ENCODE peak calls at places on chromosomes 6 and 20, in four cellular contexts. R is cardiac muscle cell, V is aorta, T is neuronal stem cell. N is an unnamed sample.

GRCh38 chr6:25027221-25027916 is 91.6 kb upstream of the RIPOR2 start:
- DNase-seq in R (no peak), V (no peak), T (no peak), N (no peak)

GRCh38 chr6:89242574-89243330 is 25.6 kb upstream of the GABRR1 start:
- DNase-seq in R (peak), V (no peak), T (no peak), N (peak)

GRCh38 chr6:31878222-31878621 is 575 bp downstream of the SLC44A4 start:
- DNase-seq in R (no peak), V (no peak), T (no peak), N (no peak)

GRCh38 chr6:170111141-170111664 is 179.7 kb downstream of the DLL1 start:
- DNase-seq in R (no peak), V (peak), T (no peak), N (no peak)

GRCh38 chr20:47295921-47296426 is 60.5 kb downstream of the ZMYND8 start:
- DNase-seq in R (peak), V (peak), T (no peak), N (peak)

GRCh38 chr6:111361648-111362047 is 121.4 kb downstream of the REV3L start:
- DNase-seq in R (peak), V (no peak), T (peak), N (peak)

GRCh38 chr6:32109114-32109764 is at the start of gene TNXB:
- DNase-seq in R (no peak), V (peak), T (no peak), N (no peak)

GRCh38 chr6:134318396-134319281 is 727 bp upstream of the SGK1 start:
- DNase-seq in R (no peak), V (no peak), T (no peak), N (no peak)

GRCh38 chr20:50181344-50181743 is 9.3 kb upstream of the CEBPB start:
- DNase-seq in R (no peak), V (peak), T (no peak), N (no peak)

GRCh38 chr6:45483501-45483900 is 105.8 kb upstream of the SUPT3H start:
- DNase-seq in R (no peak), V (no peak), T (no peak), N (no peak)

GRCh38 chr6:6912841-6913240 is 194.9 kb upstream of the RREB1 start:
- DNase-seq in R (no peak), V (no peak), T (no peak), N (no peak)

GRCh38 chr20:38649275-38649891 is 47.8 kb downstream of the ARHGAP40 start:
- DNase-seq in R (peak), V (no peak), T (no peak), N (no peak)

GRCh38 chr6:115613488-115613887 is 447.2 kb downstream of the FRK start:
- DNase-seq in R (peak), V (no peak), T (no peak), N (no peak)

GRCh38 chr6:149064026-149065017 is 253.2 kb upstream of the TAB2 start:
- DNase-seq in R (no peak), V (no peak), T (no peak), N (no peak)

GRCh38 chr6:121510568-121511177 is 75.2 kb downstream of the GJA1 start:
- DNase-seq in R (peak), V (no peak), T (no peak), N (no peak)

GRCh38 chr6:82145926-82146452 is 101.6 kb downstream of the IBTK start:
- DNase-seq in R (no peak), V (no peak), T (no peak), N (no peak)

GRCh38 chr6:82142524-82142923 is 105.0 kb downstream of the IBTK start:
- DNase-seq in R (no peak), V (no peak), T (no peak), N (no peak)

GRCh38 chr6:82143041-82143481 is 104.5 kb downstream of the IBTK start:
- DNase-seq in R (no peak), V (no peak), T (no peak), N (no peak)

GRCh38 chr6:82144007-82144851 is 103.3 kb downstream of the IBTK start:
- DNase-seq in R (peak), V (no peak), T (no peak), N (peak)

GRCh38 chr6:82144852-82145332 is 102.7 kb downstream of the IBTK start:
- DNase-seq in R (peak), V (peak), T (no peak), N (peak)
- H3K4me3 ChIP-seq in R (no peak), V (peak), T (no peak), N (peak)

GRCh38 chr20:61249626-61250025 is 2.4 kb upstream of the CDH4 start:
- DNase-seq in R (no peak), V (no peak), T (no peak), N (no peak)

GRCh38 chr20:61253264-61253639 is 1.2 kb downstream of the CDH4 start:
- DNase-seq in R (peak), V (no peak), T (peak), N (peak)

GRCh38 chr20:61253640-61254511 is 1.8 kb downstream of the CDH4 start:
- DNase-seq in R (peak), V (no peak), T (no peak), N (peak)

GRCh38 chr20:61252601-61253263 is 671 bp downstream of the CDH4 start:
- DNase-seq in R (peak), V (no peak), T (no peak), N (peak)

DNA sequence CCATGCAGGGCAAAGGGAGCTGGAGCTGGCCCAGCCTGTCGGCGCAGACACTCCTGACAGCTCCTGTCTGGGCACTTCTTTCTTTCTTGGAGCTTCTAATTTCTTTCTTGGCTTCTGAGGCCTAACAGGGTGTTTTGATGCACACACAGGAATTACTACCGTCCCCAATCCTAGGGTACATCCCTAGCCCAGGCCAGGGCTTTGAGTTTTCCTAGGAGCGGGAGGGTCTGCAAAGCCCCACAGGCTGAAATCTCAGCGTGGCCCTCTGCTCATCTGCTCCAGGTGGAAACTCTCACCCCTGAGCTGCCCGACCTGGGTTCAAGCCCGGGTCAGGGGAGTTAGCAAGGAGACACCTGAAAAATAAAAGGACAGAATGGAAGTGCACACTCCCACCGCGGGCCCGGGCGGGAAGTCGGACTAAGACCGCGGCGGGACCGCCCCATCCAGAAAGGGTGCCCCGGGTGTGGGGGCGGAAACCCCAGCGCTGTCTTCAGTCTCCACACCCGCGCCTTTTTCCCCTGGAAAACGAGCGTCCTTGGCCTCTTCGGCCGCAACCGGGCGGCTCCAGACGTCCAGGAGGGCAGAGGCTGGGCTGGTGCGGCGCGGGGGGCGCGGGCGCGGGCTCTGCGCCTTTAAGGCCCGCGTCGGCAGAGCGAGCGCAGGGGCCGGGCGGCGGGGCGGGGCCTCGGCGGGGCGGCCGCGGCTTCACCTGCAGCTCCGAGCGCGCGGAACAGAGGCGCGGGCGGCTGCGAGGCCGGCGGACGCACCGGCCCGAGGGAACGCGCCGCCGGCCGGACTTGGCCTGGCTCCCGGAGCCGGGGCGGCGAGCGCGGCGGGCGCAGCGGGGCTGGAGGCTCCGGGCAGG is at the start of gene CDH4:
- DNase-seq in R (peak), V (no peak), T (no peak), N (peak)
- H3K4me3 ChIP-seq in R (peak), V (peak), T (peak), N (peak)

DNA sequence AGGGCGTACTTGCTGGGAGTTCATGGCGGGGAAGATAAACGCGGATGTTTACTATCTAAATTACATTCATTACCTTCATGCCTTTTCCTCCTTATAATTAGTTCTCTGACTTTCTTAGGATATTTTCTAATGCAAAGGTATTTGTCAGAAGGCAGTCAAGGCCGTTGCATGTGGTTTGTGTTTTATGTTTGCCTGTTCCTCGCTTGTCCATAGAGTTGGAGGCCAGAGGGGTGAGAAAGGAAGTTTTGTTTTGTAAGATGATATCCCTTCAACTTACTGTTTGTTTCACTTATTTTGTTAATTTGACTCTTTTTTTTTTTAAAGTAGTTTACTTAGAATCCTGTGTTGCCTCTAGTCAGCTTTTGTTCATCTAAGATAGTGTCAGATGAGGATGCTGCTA is 4.0 kb upstream of the CCN2 start:
- DNase-seq in R (no peak), V (no peak), T (no peak), N (no peak)
- H3K4me3 ChIP-seq in R (no peak), V (no peak), T (no peak), N (no peak)

GRCh38 chr6:154514481-154514880 is 4.0 kb upstream of the CNKSR3 start:
- DNase-seq in R (no peak), V (no peak), T (no peak), N (no peak)

GRCh38 chr6:154513601-154514320 is 3.3 kb upstream of the CNKSR3 start:
- DNase-seq in R (no peak), V (no peak), T (no peak), N (no peak)

GRCh38 chr6:154516276-154516675 is 5.8 kb upstream of the CNKSR3 start:
- DNase-seq in R (no peak), V (no peak), T (no peak), N (no peak)

GRCh38 chr6:154518386-154518785 is 7.9 kb upstream of the CNKSR3 start:
- DNase-seq in R (no peak), V (no peak), T (no peak), N (no peak)

GRCh38 chr6:154515808-154516207 is 5.3 kb upstream of the CNKSR3 start:
- DNase-seq in R (peak), V (no peak), T (no peak), N (no peak)
- H3K4me3 ChIP-seq in R (no peak), V (peak), T (no peak), N (no peak)

GRCh38 chr6:96723362-96723761 is 113.9 kb downstream of the GPR63 start:
- DNase-seq in R (no peak), V (no peak), T (no peak), N (no peak)

GRCh38 chr6:96725276-96725675 is 112.0 kb downstream of the GPR63 start:
- DNase-seq in R (no peak), V (no peak), T (no peak), N (no peak)

GRCh38 chr6:96724641-96725040 is 112.6 kb downstream of the GPR63 start:
- DNase-seq in R (no peak), V (no peak), T (no peak), N (no peak)

GRCh38 chr6:96721227-96721626 is 116.0 kb downstream of the GPR63 start:
- DNase-seq in R (no peak), V (no peak), T (no peak), N (peak)

DNA sequence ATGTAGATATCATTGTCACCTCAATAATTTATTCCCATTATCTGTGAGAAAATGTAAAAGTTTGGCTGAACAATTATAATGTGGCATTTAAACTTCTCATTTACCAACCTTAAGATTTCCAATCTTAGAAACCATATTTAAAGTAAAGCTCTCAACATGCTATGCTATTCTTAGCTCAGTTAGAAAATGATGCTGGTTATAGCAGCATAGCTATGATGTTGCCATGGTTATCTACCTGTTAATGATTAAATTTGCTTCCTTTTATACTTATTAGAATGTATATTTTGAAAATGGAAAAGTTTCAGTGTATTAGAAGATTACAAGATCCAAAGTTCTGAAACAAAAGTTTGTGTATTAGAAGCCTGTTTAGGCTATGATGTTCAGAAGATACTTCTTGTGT is 110.1 kb downstream of the GPR63 start:
- DNase-seq in R (no peak), V (no peak), T (no peak), N (no peak)
- H3K4me3 ChIP-seq in R (no peak), V (no peak), T (no peak), N (no peak)

N was measured in A549.